ENCODE peak calls at places on chromosome 3, in five cellular contexts. D is A172, Y is mammary epithelial cell, K is MG63, B is PC-9. I is an unnamed sample.

GRCh38 chr3:57130426-57131209 is 34.5 kb downstream of the IL17RD start:
- DNase-seq in D (no peak), Y (no peak), K (no peak), B (no peak), I (no peak)

GRCh38 chr3:21392521-21392920 is 358.5 kb downstream of the ZNF385D start:
- DNase-seq in D (no peak), Y (no peak), K (no peak), B (no peak), I (no peak)

GRCh38 chr3:161395613-161396012 is 24.3 kb upstream of the SPTSSB start:
- DNase-seq in D (no peak), Y (peak; percentile 21), K (no peak), B (no peak), I (no peak)

GRCh38 chr3:125067225-125067624 is 11.4 kb upstream of the HEG1 start:
- DNase-seq in D (peak; percentile 79), Y (no peak), K (no peak), B (peak; percentile 87), I (peak; percentile 83)

GRCh38 chr3:179063945-179064560 is 7.6 kb downstream of the ZMAT3 start:
- DNase-seq in D (peak; percentile 57), Y (peak; percentile 85), K (peak; percentile 53), B (no peak), I (no peak)

GRCh38 chr3:35537265-35537664 is 102.1 kb upstream of the ARPP21 start:
- DNase-seq in D (no peak), Y (no peak), K (no peak), B (no peak), I (no peak)

GRCh38 chr3:160951677-160952487 is 153.3 kb downstream of the B3GALNT1 start:
- DNase-seq in D (no peak), Y (no peak), K (no peak), B (no peak), I (no peak)

GRCh38 chr3:19970289-19970688 is 23.4 kb downstream of the RAB5A start:
- DNase-seq in D (no peak), Y (no peak), K (no peak), B (no peak), I (no peak)

GRCh38 chr3:264394-265156 is 68.0 kb downstream of the CHL1 start:
- DNase-seq in D (no peak), Y (peak; percentile 86), K (no peak), B (peak; percentile 79), I (peak; percentile 35)

GRCh38 chr3:86969500-86970189 is 21.3 kb downstream of the VGLL3 start:
- DNase-seq in D (peak; percentile 60), Y (peak; percentile 46), K (no peak), B (no peak), I (peak; percentile 82)

GRCh38 chr3:171159024-171159821 is 132.7 kb upstream of the SLC2A2 start:
- DNase-seq in D (no peak), Y (no peak), K (no peak), B (no peak), I (no peak)

GRCh38 chr3:38067508-38068233 is 28.7 kb downstream of the DLEC1 start:
- DNase-seq in D (no peak), Y (peak; percentile 35), K (no peak), B (no peak), I (peak; percentile 98)

GRCh38 chr3:179149239-179149887 is 1.2 kb downstream of the PIK3CA start:
- DNase-seq in D (peak; percentile 44), Y (peak; percentile 65), K (peak; percentile 15), B (peak; percentile 56), I (peak; percentile 47)

GRCh38 chr3:135125171-135125801 is 330.2 kb downstream of the EPHB1 start:
- DNase-seq in D (peak; percentile 22), Y (peak; percentile 1), K (no peak), B (no peak), I (peak; percentile 63)

GRCh38 chr3:105431171-105431570 is 64.5 kb downstream of the ALCAM start:
- DNase-seq in D (no peak), Y (no peak), K (no peak), B (no peak), I (no peak)

GRCh38 chr3:171058058-171058457 is 31.5 kb upstream of the SLC2A2 start:
- DNase-seq in D (no peak), Y (no peak), K (no peak), B (no peak), I (no peak)

GRCh38 chr3:15781637-15782402 is 16.0 kb downstream of the ANKRD28 start:
- DNase-seq in D (no peak), Y (no peak), K (no peak), B (no peak), I (no peak)

I was measured in trophoblast cell.